ENCODE peak calls at places on chromosomes 11 and 22, in seven cellular contexts. D is thoracic aorta, U is gastrocnemius medialis, O is neural progenitor cell, W is Peyer's patch, Q is HAP-1, X is PC-3. L is an unnamed sample. For H3K27me3, the result is how much of the 10 kb centered on the place peaks cover.

GRCh38 chr11:11391796-11392195 is 38.7 kb upstream of the CSNK2A3 start:
- DNase-seq in D (peak), U (no peak), O (no peak), W (peak), Q (no peak), X (peak), L (peak)

GRCh38 chr22:39148727-39149535 is 3.5 kb downstream of the CBX7 start:
- DNase-seq in D (no peak), U (no peak), O (peak), W (peak), Q (no peak), X (no peak), L (no peak)

GRCh38 chr11:1152316-1153104 is 5.2 kb upstream of the MUC5AC start:
- DNase-seq in D (no peak), U (no peak), O (no peak), W (peak), Q (no peak), X (peak), L (peak)

GRCh38 chr11:6433998-6434650 is 6.7 kb downstream of the HPX start:
- DNase-seq in D (no peak), U (no peak), O (no peak), W (no peak), Q (no peak), X (no peak), L (no peak)

GRCh38 chr11:118785362-118785761 is 5.6 kb downstream of the DDX6 start:
- DNase-seq in D (no peak), U (no peak), O (no peak), W (no peak), Q (no peak), X (peak), L (no peak)

GRCh38 chr11:66543263-66544107 is 2.4 kb downstream of the ZDHHC24 start:
- DNase-seq in D (no peak), U (no peak), O (peak), W (no peak), Q (peak), X (no peak), L (no peak)

GRCh38 chr11:35180311-35181233 is 41.6 kb downstream of the CD44 start:
- DNase-seq in D (no peak), U (no peak), O (peak), W (no peak), Q (peak), X (no peak), L (no peak)

GRCh38 chr11:70314730-70315129 is 44.2 kb downstream of the PPFIA1 start:
- DNase-seq in D (no peak), U (no peak), O (no peak), W (no peak), Q (no peak), X (no peak), L (peak)

GRCh38 chr11:128412847-128413791 is 174.2 kb downstream of the ETS1 start:
- DNase-seq in D (no peak), U (no peak), O (no peak), W (no peak), Q (no peak), X (peak), L (no peak)

GRCh38 chr11:131666006-131666405 is 295.6 kb downstream of the NTM start:
- DNase-seq in D (no peak), U (no peak), O (no peak), W (no peak), Q (no peak), X (no peak), L (no peak)

GRCh38 chr22:43094085-43094484 is 4.9 kb upstream of the TTLL1 start:
- DNase-seq in D (no peak), U (no peak), O (no peak), W (peak), Q (no peak), X (peak), L (no peak)

GRCh38 chr11:65352783-65353182 is 1.8 kb upstream of the TIGD3 start:
- DNase-seq in D (no peak), U (no peak), O (no peak), W (no peak), Q (no peak), X (peak), L (no peak)

GRCh38 chr11:110525883-110526282 is 96.1 kb downstream of the FDX1 start:
- DNase-seq in D (no peak), U (no peak), O (no peak), W (no peak), Q (no peak), X (peak), L (no peak)

GRCh38 chr22:26321469-26321913 is 107.6 kb upstream of the ASPHD2 start:
- DNase-seq in D (no peak), U (peak), O (no peak), W (no peak), Q (no peak), X (peak), L (no peak)

GRCh38 chr11:116833491-116833815 is 3.7 kb downstream of the APOC3 start:
- DNase-seq in D (no peak), U (no peak), O (no peak), W (no peak), Q (no peak), X (no peak), L (no peak)

GRCh38 chr11:119847836-119848235 is 118.8 kb upstream of the NECTIN1 start:
- DNase-seq in D (no peak), U (no peak), O (no peak), W (no peak), Q (no peak), X (no peak), L (no peak)

GRCh38 chr11:119049081-119049480 is 7.9 kb downstream of the HYOU1 start:
- DNase-seq in D (no peak), U (no peak), O (no peak), W (no peak), Q (no peak), X (no peak), L (no peak)

GRCh38 chr11:20026629-20027545 is 133.4 kb downstream of the DBX1 start:
- DNase-seq in D (no peak), U (no peak), O (peak), W (no peak), Q (peak), X (peak), L (no peak)

GRCh38 chr11:45045692-45046471 is 95.2 kb upstream of the TP53I11 start:
- DNase-seq in D (no peak), U (peak), O (no peak), W (no peak), Q (no peak), X (peak), L (peak)

GRCh38 chr11:115459563-115459962 is 44.7 kb downstream of the CADM1 start:
- DNase-seq in D (no peak), U (no peak), O (no peak), W (no peak), Q (no peak), X (no peak), L (no peak)

GRCh38 chr22:20393705-20394476 is at the start of gene ZNF74:
- DNase-seq in D (peak), U (peak), O (peak), W (peak), Q (peak), X (peak), L (peak)

GRCh38 chr11:99370557-99371200 is 349.9 kb downstream of the CNTN5 start:
- DNase-seq in D (no peak), U (peak), O (peak), W (no peak), Q (no peak), X (peak), L (peak)

GRCh38 chr11:43925932-43926505 is 16.4 kb upstream of the C11orf96 start:
- DNase-seq in D (no peak), U (no peak), O (no peak), W (no peak), Q (no peak), X (no peak), L (no peak)

GRCh38 chr11:103637250-103637649 is 399.2 kb upstream of the DDI1 start:
- DNase-seq in D (no peak), U (no peak), O (no peak), W (no peak), Q (peak), X (peak), L (no peak)

GRCh38 chr11:6357222-6357621 is 33.1 kb upstream of the SMPD1 start:
- DNase-seq in D (peak), U (no peak), O (no peak), W (no peak), Q (no peak), X (peak), L (peak)

GRCh38 chr11:95232666-95233065 is 1.7 kb upstream of the SESN3 start:
- DNase-seq in D (no peak), U (no peak), O (no peak), W (no peak), Q (peak), X (no peak), L (no peak)
- H3K4me3 ChIP-seq in D (peak), U (peak), O (peak), W (peak), Q (peak), X (no peak), L (peak)

GRCh38 chr11:2280208-2280607 is 9.8 kb upstream of the ASCL2 start:
- DNase-seq in D (no peak), U (no peak), O (no peak), W (no peak), Q (no peak), X (no peak), L (no peak)
- H3K27me3 ChIP-seq in D (under half), U (under half), O (half or more), W (under half), Q (under half), X (under half), L (under half)

DNA sequence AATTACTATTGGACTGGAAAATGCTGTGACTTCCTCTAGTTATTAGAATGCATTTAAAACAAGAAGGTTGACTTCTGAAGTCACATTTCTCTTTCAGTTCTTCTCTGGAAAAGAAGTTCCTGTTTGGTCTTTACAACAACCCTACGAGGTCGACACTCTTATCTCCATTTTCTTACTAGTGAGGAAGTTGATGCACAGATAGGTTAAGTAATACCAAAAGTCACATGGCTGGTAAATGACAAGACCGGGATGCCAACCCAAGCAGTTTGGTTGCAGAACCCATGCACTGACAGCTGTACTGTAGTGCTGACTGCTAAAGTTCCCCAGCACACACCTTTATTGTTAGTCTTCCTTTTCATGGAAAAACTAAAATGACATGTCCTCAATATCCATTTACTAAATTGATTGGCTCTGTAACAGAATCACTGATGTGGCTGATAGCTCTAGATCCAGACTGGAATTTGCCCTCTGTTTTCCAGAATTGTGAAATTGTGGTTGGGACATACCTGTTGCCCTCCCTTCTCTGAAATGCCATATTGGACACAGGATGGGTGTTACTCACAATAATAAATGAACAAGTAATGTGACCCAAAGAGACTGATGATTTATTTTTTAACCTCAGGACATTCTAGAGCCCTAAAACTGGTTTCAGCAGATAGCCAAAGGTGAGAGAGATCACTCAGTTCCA is 9.4 kb upstream of the TECTA start:
- DNase-seq in D (no peak), U (no peak), O (no peak), W (no peak), Q (no peak), X (no peak), L (no peak)
- H3K4me3 ChIP-seq in D (no peak), U (no peak), O (no peak), W (no peak), Q (no peak), X (no peak), L (no peak)

DNA sequence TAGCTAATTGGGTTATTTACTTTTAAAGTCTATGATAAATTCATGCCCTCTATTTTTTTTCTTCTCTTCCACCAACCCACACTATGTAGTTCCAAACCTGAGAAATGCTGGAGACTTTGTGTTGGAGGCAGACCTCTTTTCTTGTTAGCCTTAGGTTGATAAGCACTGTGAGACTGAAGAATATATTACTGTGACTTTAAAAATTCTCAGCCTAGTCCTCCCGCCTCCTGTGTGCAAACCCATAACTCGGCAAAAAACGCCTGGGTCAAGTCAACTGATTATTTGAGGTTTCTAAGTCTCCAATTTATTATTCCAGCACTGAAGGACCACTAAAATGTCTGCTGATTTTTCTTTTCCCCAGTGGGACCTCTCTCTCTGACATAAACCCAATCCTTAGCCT is 1945.9 kb upstream of the RAG2 start:
- DNase-seq in D (no peak), U (no peak), O (no peak), W (no peak), Q (no peak), X (no peak), L (no peak)
- H3K27me3 ChIP-seq in D (under half), U (under half), O (under half), W (under half), Q (under half), X (under half), L (under half)

GRCh38 chr11:8672346-8672745 is 10.1 kb downstream of the TRIM66 start:
- DNase-seq in D (no peak), U (no peak), O (no peak), W (no peak), Q (no peak), X (no peak), L (no peak)

GRCh38 chr11:8674859-8675258 is 7.6 kb downstream of the TRIM66 start:
- DNase-seq in D (no peak), U (no peak), O (no peak), W (no peak), Q (no peak), X (no peak), L (no peak)

GRCh38 chr11:8671651-8672062 is 10.8 kb downstream of the TRIM66 start:
- DNase-seq in D (peak), U (no peak), O (peak), W (no peak), Q (no peak), X (no peak), L (no peak)

GRCh38 chr11:8676458-8676857 is 6.0 kb downstream of the TRIM66 start:
- DNase-seq in D (no peak), U (no peak), O (no peak), W (no peak), Q (no peak), X (no peak), L (no peak)

GRCh38 chr11:8671242-8671641 is 11.2 kb downstream of the TRIM66 start:
- DNase-seq in D (peak), U (no peak), O (peak), W (no peak), Q (peak), X (peak), L (peak)
- H3K4me3 ChIP-seq in D (no peak), U (no peak), O (peak), W (no peak), Q (no peak), X (no peak), L (no peak)

GRCh38 chr22:22156348-22156715 is 88.3 kb upstream of the VPREB1 start:
- DNase-seq in D (no peak), U (no peak), O (no peak), W (no peak), Q (no peak), X (no peak), L (no peak)

GRCh38 chr22:22157500-22157822 is 87.1 kb upstream of the VPREB1 start:
- DNase-seq in D (no peak), U (no peak), O (no peak), W (no peak), Q (no peak), X (no peak), L (no peak)

GRCh38 chr22:22154068-22154467 is 90.5 kb upstream of the VPREB1 start:
- DNase-seq in D (no peak), U (no peak), O (no peak), W (no peak), Q (no peak), X (no peak), L (no peak)

GRCh38 chr22:22156716-22157499 is 87.7 kb upstream of the VPREB1 start:
- DNase-seq in D (no peak), U (no peak), O (peak), W (no peak), Q (peak), X (peak), L (peak)

DNA sequence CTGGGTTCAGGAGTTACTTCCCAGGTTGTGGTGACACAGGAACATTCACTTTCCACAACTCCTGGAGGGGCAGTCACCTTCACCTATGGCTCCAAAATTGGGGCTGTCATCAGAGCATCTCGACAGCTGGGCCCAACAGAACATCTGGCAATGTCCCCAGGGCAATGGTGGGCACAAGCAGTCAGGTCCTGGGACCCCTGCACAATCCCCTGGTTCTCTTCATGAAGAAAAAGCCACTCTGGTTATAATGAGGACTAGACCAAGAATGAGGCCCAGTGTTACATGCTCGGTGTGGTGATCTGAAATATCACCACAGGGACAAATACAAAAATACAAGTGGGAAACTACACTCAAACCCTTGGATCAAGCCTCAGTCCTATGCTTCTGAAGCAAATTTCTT is 89.0 kb upstream of the VPREB1 start:
- DNase-seq in D (no peak), U (no peak), O (no peak), W (no peak), Q (no peak), X (no peak), L (no peak)
- H3K27me3 ChIP-seq in D (under half), U (under half), O (half or more), W (under half), Q (under half), X (under half), L (under half)

L was measured in kidney epithelial cell.